ENCODE peak calls at places on chromosomes 1 and 21, in seven cellular contexts. One of them, this sample, is unnamed.

GRCh38 chr1:227766653-227767277 is 31.5 kb downstream of the SNAP47 start:
- DNase-seq in kidney: peak; percentile 26
- DNase-seq in cardiac muscle cell: no peak
- DNase-seq in HCT116: no peak
- DNase-seq in breast epithelium: no peak
- DNase-seq in psoas muscle: no peak
- DNase-seq in right atrium auricular region: no peak
- DNase-seq in this sample: no peak

GRCh38 chr1:2472561-2473166 is 3.4 kb upstream of the PLCH2 start:
- DNase-seq in kidney: no peak
- DNase-seq in right atrium auricular region: no peak
- DNase-seq in HCT116: no peak
- DNase-seq in cardiac muscle cell: no peak
- DNase-seq in psoas muscle: no peak
- DNase-seq in breast epithelium: no peak
- DNase-seq in this sample: no peak

GRCh38 chr1:97581614-97582051 is 339.2 kb downstream of the DPYD start:
- DNase-seq in breast epithelium: no peak
- DNase-seq in kidney: no peak
- DNase-seq in psoas muscle: no peak
- DNase-seq in cardiac muscle cell: no peak
- DNase-seq in HCT116: no peak
- DNase-seq in right atrium auricular region: no peak
- DNase-seq in this sample: peak; percentile 7

GRCh38 chr1:12386130-12386529 is 156.3 kb downstream of the VPS13D start:
- DNase-seq in cardiac muscle cell: no peak
- DNase-seq in kidney: no peak
- DNase-seq in psoas muscle: no peak
- DNase-seq in HCT116: no peak
- DNase-seq in breast epithelium: peak; percentile 60
- DNase-seq in right atrium auricular region: no peak
- DNase-seq in this sample: no peak

GRCh38 chr1:26075421-26076144 is 8.2 kb upstream of the TRIM63 start:
- DNase-seq in kidney: no peak
- DNase-seq in right atrium auricular region: no peak
- DNase-seq in cardiac muscle cell: no peak
- DNase-seq in breast epithelium: no peak
- DNase-seq in HCT116: no peak
- DNase-seq in psoas muscle: peak; percentile 54
- DNase-seq in this sample: no peak

GRCh38 chr21:44756416-44757185 is 45.0 kb downstream of the UBE2G2 start:
- DNase-seq in breast epithelium: no peak
- DNase-seq in kidney: no peak
- DNase-seq in psoas muscle: no peak
- DNase-seq in cardiac muscle cell: no peak
- DNase-seq in HCT116: no peak
- DNase-seq in right atrium auricular region: no peak
- DNase-seq in this sample: no peak

GRCh38 chr1:3483801-3484444 is 29.5 kb downstream of the ARHGEF16 start:
- DNase-seq in cardiac muscle cell: peak; percentile 66
- DNase-seq in right atrium auricular region: no peak
- DNase-seq in kidney: no peak
- DNase-seq in HCT116: no peak
- DNase-seq in breast epithelium: no peak
- DNase-seq in psoas muscle: peak; percentile 44
- DNase-seq in this sample: no peak

GRCh38 chr1:201309420-201309819 is 26.1 kb downstream of the PKP1 start:
- DNase-seq in HCT116: peak; percentile 39
- DNase-seq in breast epithelium: peak; percentile 99
- DNase-seq in kidney: no peak
- DNase-seq in cardiac muscle cell: peak; percentile 67
- DNase-seq in psoas muscle: peak; percentile 83
- DNase-seq in right atrium auricular region: peak; percentile 63
- DNase-seq in this sample: peak; percentile 48

GRCh38 chr1:66300986-66301451 is 232.9 kb upstream of the SGIP1 start:
- DNase-seq in right atrium auricular region: no peak
- DNase-seq in kidney: no peak
- DNase-seq in HCT116: no peak
- DNase-seq in breast epithelium: no peak
- DNase-seq in cardiac muscle cell: no peak
- DNase-seq in psoas muscle: no peak
- DNase-seq in this sample: peak; percentile 36

GRCh38 chr1:245091818-245092637 is 62.8 kb upstream of the KIF26B start:
- DNase-seq in HCT116: peak; percentile 62
- DNase-seq in right atrium auricular region: peak; percentile 61
- DNase-seq in kidney: peak; percentile 76
- DNase-seq in breast epithelium: no peak
- DNase-seq in cardiac muscle cell: no peak
- DNase-seq in psoas muscle: peak; percentile 16
- DNase-seq in this sample: peak; percentile 99

GRCh38 chr1:77126309-77126708 is 92.9 kb downstream of the PIGK start:
- DNase-seq in right atrium auricular region: no peak
- DNase-seq in breast epithelium: no peak
- DNase-seq in psoas muscle: no peak
- DNase-seq in cardiac muscle cell: peak; percentile 78
- DNase-seq in HCT116: peak; percentile 73
- DNase-seq in kidney: no peak
- DNase-seq in this sample: peak; percentile 69

GRCh38 chr1:43448955-43449707 is 4.6 kb downstream of the HYI start:
- DNase-seq in HCT116: no peak
- DNase-seq in right atrium auricular region: no peak
- DNase-seq in psoas muscle: no peak
- DNase-seq in breast epithelium: peak; percentile 13
- DNase-seq in kidney: no peak
- DNase-seq in cardiac muscle cell: no peak
- DNase-seq in this sample: no peak

GRCh38 chr1:53376041-53376461 is 48.2 kb upstream of the LRP8 start:
- DNase-seq in kidney: peak; percentile 64
- DNase-seq in HCT116: no peak
- DNase-seq in right atrium auricular region: no peak
- DNase-seq in breast epithelium: no peak
- DNase-seq in cardiac muscle cell: no peak
- DNase-seq in psoas muscle: no peak
- DNase-seq in this sample: no peak

GRCh38 chr1:106277786-106278185 is 778.7 kb upstream of the PRMT6 start:
- DNase-seq in psoas muscle: no peak
- DNase-seq in kidney: no peak
- DNase-seq in right atrium auricular region: no peak
- DNase-seq in HCT116: no peak
- DNase-seq in cardiac muscle cell: no peak
- DNase-seq in breast epithelium: no peak
- DNase-seq in this sample: no peak

GRCh38 chr21:42722808-42723470 is 69.5 kb downstream of the PDE9A start:
- DNase-seq in HCT116: no peak
- DNase-seq in psoas muscle: no peak
- DNase-seq in breast epithelium: no peak
- DNase-seq in right atrium auricular region: no peak
- DNase-seq in kidney: peak; percentile 61
- DNase-seq in cardiac muscle cell: no peak
- DNase-seq in this sample: no peak

GRCh38 chr1:107359472-107360241 is 218.8 kb downstream of the NTNG1 start:
- DNase-seq in psoas muscle: no peak
- DNase-seq in cardiac muscle cell: no peak
- DNase-seq in right atrium auricular region: no peak
- DNase-seq in breast epithelium: no peak
- DNase-seq in kidney: no peak
- DNase-seq in HCT116: no peak
- DNase-seq in this sample: no peak

GRCh38 chr1:107357381-107357780 is 216.5 kb downstream of the NTNG1 start:
- DNase-seq in HCT116: no peak
- DNase-seq in breast epithelium: no peak
- DNase-seq in kidney: no peak
- DNase-seq in right atrium auricular region: no peak
- DNase-seq in psoas muscle: no peak
- DNase-seq in cardiac muscle cell: no peak
- DNase-seq in this sample: no peak

GRCh38 chr1:107365874-107366273 is 225.0 kb downstream of the NTNG1 start:
- DNase-seq in right atrium auricular region: no peak
- DNase-seq in kidney: no peak
- DNase-seq in HCT116: no peak
- DNase-seq in cardiac muscle cell: no peak
- DNase-seq in psoas muscle: no peak
- DNase-seq in breast epithelium: no peak
- DNase-seq in this sample: no peak

GRCh38 chr1:107358611-107359342 is 217.9 kb downstream of the NTNG1 start:
- DNase-seq in breast epithelium: no peak
- DNase-seq in kidney: no peak
- DNase-seq in right atrium auricular region: no peak
- DNase-seq in HCT116: no peak
- DNase-seq in cardiac muscle cell: no peak
- DNase-seq in psoas muscle: no peak
- DNase-seq in this sample: no peak

GRCh38 chr1:107362468-107362867 is 221.6 kb downstream of the NTNG1 start:
- DNase-seq in psoas muscle: no peak
- DNase-seq in HCT116: no peak
- DNase-seq in kidney: no peak
- DNase-seq in cardiac muscle cell: no peak
- DNase-seq in breast epithelium: no peak
- DNase-seq in right atrium auricular region: no peak
- DNase-seq in this sample: no peak
- H3K36me3 ChIP-seq in psoas muscle: no peaks in the 10 kb centered on the region
- H3K36me3 ChIP-seq in HCT116: no peaks in the 10 kb centered on the region
- H3K36me3 ChIP-seq in kidney: no peaks in the 10 kb centered on the region
- H3K36me3 ChIP-seq in cardiac muscle cell: no peaks in the 10 kb centered on the region
- H3K36me3 ChIP-seq in breast epithelium: no peaks in the 10 kb centered on the region
- H3K36me3 ChIP-seq in right atrium auricular region: no peaks in the 10 kb centered on the region
- H3K36me3 ChIP-seq in this sample: no peaks in the 10 kb centered on the region

GRCh38 chr1:222914861-222915632 is 100.2 kb downstream of the DISP1 start:
- DNase-seq in cardiac muscle cell: no peak
- DNase-seq in psoas muscle: no peak
- DNase-seq in right atrium auricular region: no peak
- DNase-seq in breast epithelium: no peak
- DNase-seq in kidney: no peak
- DNase-seq in HCT116: no peak
- DNase-seq in this sample: peak; percentile 83

GRCh38 chr1:222912730-222913129 is 97.9 kb downstream of the DISP1 start:
- DNase-seq in cardiac muscle cell: no peak
- DNase-seq in psoas muscle: no peak
- DNase-seq in HCT116: no peak
- DNase-seq in kidney: no peak
- DNase-seq in breast epithelium: no peak
- DNase-seq in right atrium auricular region: no peak
- DNase-seq in this sample: peak; percentile 68

GRCh38 chr1:222919478-222919865 is 104.6 kb downstream of the DISP1 start:
- DNase-seq in breast epithelium: no peak
- DNase-seq in right atrium auricular region: no peak
- DNase-seq in HCT116: no peak
- DNase-seq in psoas muscle: no peak
- DNase-seq in cardiac muscle cell: no peak
- DNase-seq in kidney: no peak
- DNase-seq in this sample: no peak

GRCh38 chr1:222918746-222919477 is 104.1 kb downstream of the DISP1 start:
- DNase-seq in kidney: no peak
- DNase-seq in right atrium auricular region: no peak
- DNase-seq in breast epithelium: no peak
- DNase-seq in HCT116: no peak
- DNase-seq in psoas muscle: no peak
- DNase-seq in cardiac muscle cell: no peak
- DNase-seq in this sample: no peak

DNA sequence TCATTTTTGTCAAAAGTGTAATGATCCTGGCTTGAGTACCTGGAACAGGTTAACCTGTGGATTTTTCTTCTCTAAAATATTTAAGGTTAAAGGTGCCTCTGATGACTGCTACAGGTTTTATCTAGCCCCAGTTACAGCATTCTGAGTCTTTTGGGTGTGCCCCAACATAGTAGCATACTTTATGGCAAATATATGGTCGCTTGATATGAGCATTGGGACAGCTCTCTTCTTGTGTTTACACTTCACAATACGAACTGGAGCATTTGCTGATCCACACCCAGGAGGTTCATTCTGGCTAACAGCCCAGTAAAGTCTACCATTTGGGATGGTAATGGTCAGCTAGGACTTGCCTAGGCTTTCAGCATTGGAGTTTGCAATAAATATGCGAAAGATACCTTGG is 101.2 kb downstream of the DISP1 start:
- DNase-seq in cardiac muscle cell: no peak
- DNase-seq in kidney: no peak
- DNase-seq in psoas muscle: no peak
- DNase-seq in HCT116: no peak
- DNase-seq in breast epithelium: no peak
- DNase-seq in right atrium auricular region: no peak
- DNase-seq in this sample: no peak
- H3K36me3 ChIP-seq in cardiac muscle cell: no peaks in the 10 kb centered on the region
- H3K36me3 ChIP-seq in kidney: no peaks in the 10 kb centered on the region
- H3K36me3 ChIP-seq in psoas muscle: no peaks in the 10 kb centered on the region
- H3K36me3 ChIP-seq in HCT116: no peaks in the 10 kb centered on the region
- H3K36me3 ChIP-seq in breast epithelium: no peaks in the 10 kb centered on the region
- H3K36me3 ChIP-seq in right atrium auricular region: no peaks in the 10 kb centered on the region
- H3K36me3 ChIP-seq in this sample: no peaks in the 10 kb centered on the region

GRCh38 chr1:236854602-236854978 is 59.5 kb downstream of the MTR start:
- DNase-seq in kidney: no peak
- DNase-seq in cardiac muscle cell: no peak
- DNase-seq in HCT116: no peak
- DNase-seq in breast epithelium: peak; percentile 19
- DNase-seq in right atrium auricular region: no peak
- DNase-seq in psoas muscle: no peak
- DNase-seq in this sample: peak; percentile 47

GRCh38 chr1:236850580-236850979 is 55.5 kb downstream of the MTR start:
- DNase-seq in HCT116: no peak
- DNase-seq in kidney: peak; percentile 40
- DNase-seq in psoas muscle: no peak
- DNase-seq in cardiac muscle cell: no peak
- DNase-seq in breast epithelium: no peak
- DNase-seq in right atrium auricular region: no peak
- DNase-seq in this sample: no peak

GRCh38 chr1:236853916-236854601 is 59.0 kb downstream of the MTR start:
- DNase-seq in psoas muscle: no peak
- DNase-seq in cardiac muscle cell: no peak
- DNase-seq in breast epithelium: no peak
- DNase-seq in right atrium auricular region: no peak
- DNase-seq in kidney: no peak
- DNase-seq in HCT116: no peak
- DNase-seq in this sample: peak; percentile 3

GRCh38 chr1:236850077-236850476 is 55.0 kb downstream of the MTR start:
- DNase-seq in breast epithelium: no peak
- DNase-seq in right atrium auricular region: no peak
- DNase-seq in cardiac muscle cell: no peak
- DNase-seq in kidney: no peak
- DNase-seq in HCT116: no peak
- DNase-seq in psoas muscle: no peak
- DNase-seq in this sample: no peak

GRCh38 chr1:236851871-236852270 is 56.8 kb downstream of the MTR start:
- DNase-seq in HCT116: no peak
- DNase-seq in kidney: no peak
- DNase-seq in cardiac muscle cell: no peak
- DNase-seq in breast epithelium: no peak
- DNase-seq in psoas muscle: no peak
- DNase-seq in right atrium auricular region: no peak
- DNase-seq in this sample: no peak
- H3K36me3 ChIP-seq in HCT116: peaks cover 15% of the 10 kb centered on the region
- H3K36me3 ChIP-seq in kidney: peaks cover 10% of the 10 kb centered on the region
- H3K36me3 ChIP-seq in cardiac muscle cell: peaks cover 48% of the 10 kb centered on the region
- H3K36me3 ChIP-seq in breast epithelium: no peaks in the 10 kb centered on the region
- H3K36me3 ChIP-seq in psoas muscle: peaks cover 7% of the 10 kb centered on the region
- H3K36me3 ChIP-seq in right atrium auricular region: peaks cover 69% of the 10 kb centered on the region
- H3K36me3 ChIP-seq in this sample: no peaks in the 10 kb centered on the region

DNA sequence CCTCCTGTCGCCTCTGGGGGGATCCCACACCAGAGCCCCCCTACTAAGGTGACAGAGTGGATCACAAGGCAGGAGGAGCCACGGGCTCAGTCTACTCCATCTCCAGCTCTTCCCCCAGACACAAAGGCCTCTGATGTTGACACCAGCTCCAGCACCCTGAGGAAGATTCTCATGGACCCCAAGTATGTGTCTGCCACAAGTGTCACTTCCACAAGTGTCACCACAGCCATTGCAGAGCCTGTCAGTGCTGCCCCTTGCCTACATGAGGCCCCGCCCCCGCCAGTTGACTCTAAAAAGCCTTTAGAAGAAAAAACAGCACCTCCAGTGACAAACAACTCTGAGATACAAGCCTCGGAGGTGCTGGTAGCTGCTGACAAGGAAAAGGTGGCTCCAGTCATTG is 42.2 kb downstream of the ZBTB17 start:
- DNase-seq in kidney: peak; percentile 20
- DNase-seq in psoas muscle: no peak
- DNase-seq in cardiac muscle cell: no peak
- DNase-seq in breast epithelium: no peak
- DNase-seq in right atrium auricular region: no peak
- DNase-seq in HCT116: no peak
- DNase-seq in this sample: no peak
- H3K36me3 ChIP-seq in kidney: peaks cover 60% of the 10 kb centered on the region
- H3K36me3 ChIP-seq in psoas muscle: peaks cover 6% of the 10 kb centered on the region
- H3K36me3 ChIP-seq in cardiac muscle cell: peaks cover 74% of the 10 kb centered on the region
- H3K36me3 ChIP-seq in breast epithelium: peaks cover 7% of the 10 kb centered on the region
- H3K36me3 ChIP-seq in right atrium auricular region: peaks cover 95% of the 10 kb centered on the region
- H3K36me3 ChIP-seq in HCT116: peaks cover 52% of the 10 kb centered on the region
- H3K36me3 ChIP-seq in this sample: peaks cover 71% of the 10 kb centered on the region